ENCODE peak calls at places on chromosomes 2 and 18, in ten cellular contexts. Z is body of pancreas; M is CD8-positive, alpha-beta memory T cell; O is BE2C; E is tibial artery; P is endodermal cell; X is OCI-LY7; I is effector memory CD4-positive, alpha-beta T cell; D is heart right ventricle; U is cardiac muscle cell. L is an unnamed sample. For H3K9me3, the result is how much of the 10 kb centered on the place peaks cover.

GRCh38 chr2:224997802-224998201 is 44.5 kb downstream of the DOCK10 start:
- DNase-seq in D (no peak), M (no peak), P (no peak), I (no peak), E (no peak), X (no peak), Z (no peak), O (no peak), U (no peak), L (no peak)

GRCh38 chr18:36757081-36757480 is 71.7 kb downstream of the TPGS2 start:
- DNase-seq in I (no peak), X (peak), E (no peak), Z (peak), D (no peak), U (peak), O (no peak), M (no peak), P (no peak), L (no peak)

GRCh38 chr18:9736942-9737813 is 29.1 kb downstream of the RAB31 start:
- DNase-seq in Z (no peak), P (no peak), U (no peak), M (no peak), X (no peak), D (no peak), O (peak), I (no peak), E (no peak), L (no peak)

GRCh38 chr2:71157124-71157802 is 26.8 kb downstream of the MPHOSPH10 start:
- DNase-seq in X (peak), O (peak), M (peak), P (peak), U (peak), Z (peak), E (no peak), D (peak), I (no peak), L (peak)

GRCh38 chr2:205698556-205699282 is 16.4 kb downstream of the NRP2 start:
- DNase-seq in U (no peak), E (no peak), Z (no peak), I (no peak), M (no peak), D (no peak), X (no peak), P (no peak), O (no peak), L (no peak)

GRCh38 chr2:145760781-145761649 is 1241.1 kb upstream of the ZEB2 start:
- DNase-seq in U (no peak), X (no peak), M (no peak), E (no peak), D (no peak), O (no peak), Z (peak), P (no peak), I (no peak), L (no peak)

GRCh38 chr2:237743561-237744269 is 54.9 kb upstream of the RBM44 start:
- DNase-seq in M (no peak), D (no peak), E (no peak), U (no peak), P (no peak), O (no peak), X (no peak), Z (no peak), I (no peak), L (no peak)

GRCh38 chr2:9778012-9778411 is 65.3 kb upstream of the TAF1B start:
- DNase-seq in M (no peak), I (no peak), E (peak), P (peak), D (no peak), Z (no peak), O (no peak), U (peak), X (peak), L (no peak)

GRCh38 chr2:44268259-44268649 is 7.0 kb upstream of the SLC3A1 start:
- DNase-seq in D (no peak), E (no peak), X (no peak), U (no peak), Z (no peak), O (no peak), M (no peak), I (no peak), P (no peak), L (no peak)

GRCh38 chr2:27799646-27800010 is 28.1 kb downstream of the MRPL33 start:
- DNase-seq in U (no peak), I (no peak), Z (no peak), D (no peak), E (peak), O (no peak), P (no peak), M (no peak), X (no peak), L (no peak)

GRCh38 chr18:79068299-79068945 is 772 bp upstream of the ATP9B start:
- DNase-seq in P (no peak), I (peak), U (no peak), E (no peak), M (no peak), O (no peak), X (no peak), D (no peak), Z (peak), L (no peak)
- H3K9me3 ChIP-seq in P (under half), I (under half), U (under half), E (under half), M (under half), O (under half), X (under half), D (under half), Z (under half), L (under half)

GRCh38 chr2:62217980-62218379 is 22.1 kb downstream of the B3GNT2 start:
- DNase-seq in Z (no peak), E (no peak), P (no peak), I (no peak), X (no peak), O (no peak), M (no peak), U (no peak), D (no peak), L (no peak)

GRCh38 chr2:62216616-62217015 is 20.7 kb downstream of the B3GNT2 start:
- DNase-seq in Z (peak), I (no peak), X (no peak), P (peak), U (no peak), O (no peak), M (no peak), D (no peak), E (peak), L (no peak)

GRCh38 chr2:62215306-62216064 is 19.6 kb downstream of the B3GNT2 start:
- DNase-seq in M (no peak), D (no peak), P (peak), O (peak), U (no peak), X (no peak), I (no peak), E (no peak), Z (no peak), L (no peak)

GRCh38 chr2:62217421-62217820 is 21.5 kb downstream of the B3GNT2 start:
- DNase-seq in U (no peak), P (peak), I (no peak), X (no peak), M (no peak), O (no peak), E (no peak), Z (no peak), D (no peak), L (no peak)

DNA sequence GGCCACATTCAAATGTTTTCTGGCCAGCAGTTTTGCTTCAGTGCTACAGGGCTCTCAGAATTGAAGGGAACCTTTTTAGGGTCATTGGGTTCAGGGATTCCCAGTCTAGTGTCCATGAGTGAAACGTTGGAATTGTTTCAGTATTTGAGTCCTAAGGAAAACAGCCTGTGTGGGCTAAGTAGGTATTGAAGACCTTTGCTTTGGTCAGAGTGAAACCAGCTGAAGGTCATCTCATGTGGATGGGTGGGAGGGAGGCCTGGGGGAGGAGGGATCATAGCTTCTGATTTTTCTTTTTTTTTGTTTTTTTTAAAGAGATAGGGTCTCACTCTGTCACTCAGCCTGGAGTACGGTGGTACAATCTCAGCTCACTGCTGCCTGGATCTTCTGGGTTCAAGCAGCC is 20.2 kb downstream of the B3GNT2 start:
- DNase-seq in I (no peak), U (no peak), E (no peak), P (peak), D (no peak), O (no peak), X (no peak), M (no peak), Z (no peak), L (no peak)
- H3K9me3 ChIP-seq in I (under half), U (under half), E (under half), P (under half), D (under half), O (under half), X (under half), M (under half), Z (under half), L (under half)

DNA sequence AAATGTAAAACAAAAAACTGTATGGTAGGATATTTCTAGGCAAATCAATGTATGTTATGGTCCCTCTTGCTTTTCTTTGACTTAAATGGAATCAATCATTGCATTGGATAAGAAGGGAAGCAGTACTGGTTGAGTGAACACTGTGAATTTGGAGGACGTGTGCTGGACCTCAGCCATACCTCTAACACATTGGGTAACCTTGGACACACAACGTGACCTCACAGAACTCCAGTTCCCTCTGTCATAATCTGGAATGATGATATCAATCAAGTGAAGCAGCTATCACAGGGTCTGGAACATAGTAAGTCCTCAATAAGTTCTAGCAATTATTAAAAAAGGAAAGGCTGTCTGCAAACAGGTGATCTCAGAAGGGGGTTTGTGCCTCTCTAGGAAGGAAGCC is 474.9 kb upstream of the TCF4 start:
- DNase-seq in I (no peak), M (no peak), D (no peak), E (no peak), U (no peak), Z (no peak), O (no peak), P (no peak), X (no peak), L (no peak)
- H3K9me3 ChIP-seq in I (under half), M (under half), D (under half), E (under half), U (under half), Z (under half), O (under half), P (under half), X (under half), L (under half)

GRCh38 chr18:80086281-80086680 is 22.8 kb upstream of the ADNP2 start:
- DNase-seq in I (no peak), P (no peak), O (no peak), D (no peak), U (no peak), X (no peak), E (no peak), M (no peak), Z (no peak), L (no peak)
- H3K9me3 ChIP-seq in I (under half), P (under half), O (under half), D (under half), U (under half), X (under half), E (under half), M (under half), Z (under half), L (under half)

DNA sequence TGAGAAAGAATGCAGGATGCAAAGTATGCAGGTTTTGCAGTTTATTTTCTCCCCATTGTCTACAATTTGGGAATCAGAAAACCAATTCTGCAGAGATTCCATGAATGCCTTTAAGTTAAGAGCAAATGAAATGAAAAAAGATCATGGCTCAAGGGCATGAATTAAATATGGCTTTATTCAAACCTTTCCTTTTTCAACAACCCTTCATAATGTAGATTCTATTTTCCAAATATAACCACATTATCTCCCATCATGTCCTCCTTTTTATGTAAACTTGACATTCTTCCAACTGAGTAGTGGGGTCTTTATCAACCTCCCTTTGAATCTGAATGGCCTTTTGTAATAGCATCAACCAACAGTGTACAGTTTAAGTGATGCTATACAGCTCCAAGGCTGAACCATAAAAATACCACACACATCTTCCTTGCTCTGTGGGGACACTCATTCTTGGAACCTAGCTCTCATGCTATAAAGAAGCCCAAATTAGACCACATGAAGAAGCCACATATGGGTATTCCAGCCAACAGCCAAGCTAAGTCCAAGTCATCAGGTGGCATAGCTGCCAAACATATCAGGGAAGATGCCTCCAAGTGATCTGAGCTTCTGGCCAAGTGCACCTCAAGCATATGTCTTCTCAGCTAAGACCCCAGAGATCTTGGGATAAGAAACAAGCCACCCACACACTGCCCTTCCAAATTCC is 49.7 kb downstream of the PIAS2 start:
- DNase-seq in P (no peak), E (no peak), O (no peak), D (no peak), I (no peak), X (no peak), M (no peak), Z (no peak), U (no peak), L (no peak)
- H3K9me3 ChIP-seq in P (half or more), E (under half), O (under half), D (under half), I (under half), X (under half), M (under half), Z (under half), U (under half), L (under half)

GRCh38 chr2:83068706-83069105 is 1390.4 kb downstream of the SUCLG1 start:
- DNase-seq in U (no peak), P (no peak), X (no peak), E (no peak), I (no peak), O (no peak), Z (no peak), M (no peak), D (no peak), L (no peak)
- H3K9me3 ChIP-seq in U (under half), P (under half), X (under half), E (under half), I (under half), O (under half), Z (under half), M (under half), D (under half), L (under half)

DNA sequence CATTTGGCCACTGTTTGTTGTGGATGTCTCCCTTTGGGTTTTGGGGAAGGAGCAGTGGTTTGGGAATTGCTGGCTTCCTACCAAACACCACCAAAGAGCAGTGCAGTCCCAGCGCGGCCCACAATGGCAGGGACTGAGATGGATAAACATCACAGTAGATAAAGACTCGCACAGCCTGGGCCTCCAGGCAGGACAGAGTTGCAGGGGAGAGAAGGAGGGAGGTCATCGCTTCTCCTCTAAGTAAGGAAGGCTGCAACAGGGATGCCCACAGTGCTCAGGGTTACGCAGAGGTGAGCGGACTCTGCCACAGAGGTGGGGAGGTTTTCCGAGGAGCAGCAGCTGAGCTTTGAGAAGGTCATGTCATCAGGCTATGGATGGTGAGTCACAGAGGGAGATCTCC is 148.4 kb downstream of the MYT1L start:
- DNase-seq in I (no peak), X (no peak), Z (no peak), M (no peak), U (no peak), D (no peak), O (peak), P (no peak), E (no peak), L (peak)
- H3K9me3 ChIP-seq in I (under half), X (under half), Z (under half), M (under half), U (under half), D (under half), O (under half), P (under half), E (under half), L (under half)

L was measured in lung.